ENCODE peak calls at places on chromosomes 11 and 22, in four cellular contexts. N is BJ, U is stomach, S is Panc1. H is an unnamed sample.

GRCh38 chr11:11037162-11037732 is 179.4 kb upstream of the ZBED5 start:
- DNase-seq in S (no peak), U (no peak), N (no peak), H (no peak)

GRCh38 chr11:60528934-60529333 is 13.7 kb downstream of the MS4A13 start:
- DNase-seq in U (no peak), N (no peak), S (no peak), H (no peak)

GRCh38 chr11:47587733-47588326 is 1.4 kb downstream of the FAM180B start:
- DNase-seq in U (no peak), S (no peak), N (no peak), H (no peak)

GRCh38 chr11:43747130-43747802 is 66.7 kb downstream of the HSD17B12 start:
- DNase-seq in U (no peak), S (no peak), N (no peak), H (no peak)

GRCh38 chr11:61072316-61073109 is 29.8 kb upstream of the CD5 start:
- DNase-seq in N (no peak), S (no peak), U (no peak), H (no peak)

GRCh38 chr22:30226192-30226832 is 20.2 kb downstream of the LIF start:
- DNase-seq in U (no peak), N (no peak), S (no peak), H (peak)

GRCh38 chr11:105719073-105719846 is 109.4 kb downstream of the GRIA4 start:
- DNase-seq in N (no peak), U (no peak), S (peak), H (peak)

GRCh38 chr11:77517753-77518152 is 43.9 kb upstream of the PAK1 start:
- DNase-seq in N (no peak), U (no peak), S (no peak), H (no peak)

GRCh38 chr11:130631119-130631518 is 182.7 kb downstream of the ADAMTS15 start:
- DNase-seq in U (no peak), S (peak), N (peak), H (peak)

GRCh38 chr11:17765381-17766359 is 31.1 kb downstream of the KCNC1 start:
- DNase-seq in S (no peak), U (no peak), N (no peak), H (no peak)

GRCh38 chr11:45917623-45918330 is at the start of gene PEX16:
- DNase-seq in U (peak), S (peak), N (peak), H (peak)

GRCh38 chr11:119717839-119718534 is 11.0 kb downstream of the NECTIN1 start:
- DNase-seq in S (no peak), N (no peak), U (no peak), H (no peak)

GRCh38 chr11:62337682-62338181 is 484 bp downstream of the ASRGL1 start:
- DNase-seq in N (no peak), S (no peak), U (peak), H (peak)

GRCh38 chr11:70577948-70578347 is 179.6 kb downstream of the CTTN start:
- DNase-seq in U (no peak), S (no peak), N (no peak), H (no peak)

GRCh38 chr11:11192541-11192940 is 160.5 kb downstream of the CSNK2A3 start:
- DNase-seq in S (no peak), N (no peak), U (no peak), H (no peak)

GRCh38 chr11:61621917-61622585 is 41.2 kb upstream of the SYT7 start:
- DNase-seq in N (no peak), U (no peak), S (no peak), H (no peak)

GRCh38 chr11:48036011-48036410 is 55.7 kb downstream of the PTPRJ start:
- DNase-seq in N (no peak), U (no peak), S (no peak), H (no peak)

GRCh38 chr22:24532075-24532474 is 22.9 kb downstream of the GUCD1 start:
- DNase-seq in U (no peak), S (no peak), N (no peak), H (no peak)

GRCh38 chr22:20319041-20319744 is 667 bp downstream of the DGCR6L start:
- DNase-seq in U (peak), S (no peak), N (no peak), H (no peak)

GRCh38 chr11:62242021-62242420 is at the start of gene SCGB1D2:
- DNase-seq in U (no peak), N (no peak), S (peak), H (peak)

GRCh38 chr11:129446572-129446971 is 70.9 kb downstream of the BARX2 start:
- DNase-seq in U (no peak), N (no peak), S (no peak), H (no peak)

GRCh38 chr11:8060801-8061554 is 20.0 kb upstream of the TUB start:
- DNase-seq in S (no peak), U (peak), N (peak), H (no peak)

GRCh38 chr11:9273430-9274336 is 8.5 kb upstream of the DENND5A start:
- DNase-seq in U (no peak), N (no peak), S (no peak), H (no peak)

GRCh38 chr11:66871521-66871901 is 14.6 kb downstream of the LRFN4 start:
- DNase-seq in S (no peak), U (no peak), N (no peak), H (no peak)

GRCh38 chr22:23283591-23284503 is 103.5 kb downstream of the BCR start:
- DNase-seq in U (no peak), N (no peak), S (no peak), H (no peak)

DNA sequence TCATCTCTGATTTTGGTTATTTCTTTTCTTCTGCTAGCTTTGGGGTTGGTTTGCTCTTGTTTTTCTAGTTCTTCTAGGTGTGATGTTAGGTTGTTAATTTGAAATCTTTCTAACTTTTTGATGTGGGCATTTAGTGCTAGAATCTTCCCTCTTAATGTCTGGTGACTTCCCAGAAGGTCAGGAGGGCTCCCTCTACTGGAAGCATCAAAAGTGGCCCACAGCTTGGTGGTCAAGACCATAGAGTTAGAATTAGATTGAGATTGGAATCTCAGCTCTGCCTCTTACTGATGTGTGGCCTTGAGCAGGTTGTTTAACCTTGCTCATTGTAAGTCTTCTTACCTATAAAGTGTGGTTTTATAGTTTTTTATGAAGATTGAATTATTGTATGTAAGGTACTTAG is 99.3 kb downstream of the FDX1 start:
- DNase-seq in N (no peak), U (no peak), S (no peak), H (peak)
- TF ChIP-seq CTCF in N (peak), U (peak), S (peak), H (no peak)

GRCh38 chr11:29272019-29272654 is 744.7 kb downstream of the KCNA4 start:
- DNase-seq in S (no peak), N (no peak), U (no peak), H (peak)
- TF ChIP-seq CTCF in S (peak), N (peak), U (no peak), H (no peak)

GRCh38 chr22:45309422-45310227 is at the start of gene FAM118A:
- DNase-seq in N (peak), S (peak), U (peak), H (peak)
- TF ChIP-seq CTCF in N (peak), S (no peak), U (no peak), H (no peak)

GRCh38 chr11:72598901-72599300 is 75.3 kb downstream of the PDE2A start:
- DNase-seq in U (peak), N (no peak), S (no peak), H (peak)
- TF ChIP-seq CTCF in U (peak), N (peak), S (peak), H (peak)

DNA sequence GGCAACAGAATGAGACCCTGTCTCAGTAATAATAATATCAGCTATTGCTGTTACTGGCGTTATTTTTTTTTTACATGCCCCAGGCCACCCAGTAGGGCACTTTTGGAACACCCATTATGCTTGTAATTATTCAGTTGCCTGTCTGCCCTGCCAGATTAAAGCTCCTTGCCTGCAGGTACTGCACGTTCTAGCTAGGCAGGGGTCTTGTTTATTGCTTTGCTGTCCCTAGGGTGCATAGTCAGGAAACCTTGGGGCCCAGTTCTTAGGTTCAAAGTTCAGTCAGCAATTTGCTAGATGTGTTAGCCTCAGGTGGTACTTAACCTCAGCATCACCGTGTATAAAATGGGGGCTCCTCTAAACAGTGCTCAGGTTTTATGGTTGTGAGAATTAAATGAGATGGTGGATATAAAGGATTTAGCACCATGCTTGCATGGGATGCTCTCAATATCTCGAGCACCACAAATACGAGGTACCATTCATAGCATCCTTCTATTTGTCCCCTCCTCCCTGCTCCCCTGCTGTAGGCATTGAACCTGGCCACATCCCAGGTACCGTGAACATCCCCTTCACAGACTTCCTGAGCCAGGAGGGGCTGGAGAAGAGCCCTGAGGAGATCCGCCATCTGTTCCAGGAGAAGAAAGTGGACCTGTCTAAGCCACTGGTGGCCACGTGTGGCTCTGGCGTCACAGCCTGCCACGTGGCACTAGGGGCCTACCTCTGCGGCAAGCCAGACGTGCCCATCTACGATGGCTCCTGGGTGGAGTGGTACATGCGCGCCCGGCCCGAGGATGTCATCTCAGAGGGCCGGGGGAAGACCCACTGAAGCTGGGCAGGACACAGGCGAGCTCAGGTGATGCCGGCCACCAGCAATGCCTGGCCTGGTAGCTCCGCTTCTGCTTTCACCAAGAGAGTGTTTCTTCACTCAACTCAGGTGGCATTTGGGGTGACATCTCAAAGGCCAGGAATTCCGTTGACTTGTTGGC is 9.4 kb downstream of the MPST start:
- DNase-seq in N (no peak), U (no peak), S (no peak), H (no peak)
- TF ChIP-seq CTCF in N (no peak), U (no peak), S (no peak), H (no peak)

GRCh38 chr11:5665051-5665450 is 19.8 kb downstream of the TRIM5 start:
- DNase-seq in U (no peak), S (no peak), N (no peak), H (no peak)
- TF ChIP-seq CTCF in U (no peak), S (no peak), N (no peak), H (no peak)

GRCh38 chr11:2389344-2390026 is 11.1 kb upstream of the TSSC4 start:
- DNase-seq in U (no peak), S (no peak), N (no peak), H (no peak)
- TF ChIP-seq CTCF in U (no peak), S (no peak), N (peak), H (no peak)

GRCh38 chr11:76278526-76278925 is 72.2 kb upstream of the WNT11 start:
- DNase-seq in N (no peak), S (no peak), U (no peak), H (no peak)

GRCh38 chr11:76277298-76278175 is 71.2 kb upstream of the WNT11 start:
- DNase-seq in S (no peak), U (no peak), N (no peak), H (no peak)

GRCh38 chr11:76276773-76277155 is 70.5 kb upstream of the WNT11 start:
- DNase-seq in N (no peak), U (no peak), S (no peak), H (no peak)

GRCh38 chr11:76276046-76276772 is 69.9 kb upstream of the WNT11 start:
- DNase-seq in S (no peak), N (no peak), U (no peak), H (no peak)

GRCh38 chr11:76275446-76275845 is 69.1 kb upstream of the WNT11 start:
- DNase-seq in U (no peak), S (no peak), N (no peak), H (no peak)
- TF ChIP-seq CTCF in U (no peak), S (no peak), N (no peak), H (no peak)

GRCh38 chr11:107783121-107783520 is 71.3 kb upstream of the SLN start:
- DNase-seq in U (no peak), N (no peak), S (no peak), H (no peak)

GRCh38 chr11:107778839-107779517 is 67.1 kb upstream of the SLN start:
- DNase-seq in U (no peak), S (no peak), N (no peak), H (no peak)

GRCh38 chr11:107780136-107780535 is 68.3 kb upstream of the SLN start:
- DNase-seq in N (no peak), S (no peak), U (no peak), H (no peak)

GRCh38 chr11:107777094-107777493 is 65.2 kb upstream of the SLN start:
- DNase-seq in S (no peak), N (no peak), U (no peak), H (no peak)

DNA sequence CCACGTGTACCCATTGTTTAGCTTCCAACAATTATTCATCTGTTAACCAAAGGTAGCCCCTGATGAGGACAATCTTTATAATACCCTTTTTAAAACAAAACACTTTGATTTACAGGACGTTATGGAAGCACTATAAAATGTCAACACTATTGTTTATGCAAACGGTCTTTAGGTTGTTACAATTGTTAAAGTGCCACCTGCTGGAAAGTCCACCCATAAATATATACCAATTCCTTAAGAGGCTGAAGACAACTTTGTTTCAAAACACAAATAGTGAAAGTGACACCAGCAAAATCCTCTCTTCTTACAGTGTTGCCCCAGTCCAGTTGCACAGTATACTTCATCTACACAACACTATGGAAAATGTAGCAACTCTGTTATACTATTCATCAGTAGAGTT is 68.9 kb upstream of the SLN start:
- DNase-seq in N (no peak), U (no peak), S (no peak), H (no peak)
- TF ChIP-seq CTCF in N (no peak), U (no peak), S (no peak), H (no peak)

H was measured in Calu3.